ENCODE peak calls at places on chromosomes 4 and X, in five cellular contexts. M, R, C, U and J are unnamed samples.

GRCh38 chr4:156456830-156457229 is 503.2 kb upstream of the CTSO start:
- DNase-seq in M (no peak), R (no peak), C (no peak), U (no peak), J (no peak)

GRCh38 chr4:19729873-19730735 is 521.6 kb upstream of the SLIT2 start:
- DNase-seq in M (peak; percentile 41), R (no peak), C (no peak), U (no peak), J (no peak)

GRCh38 chr4:124631760-124632159 is 80.8 kb downstream of the ANKRD50 start:
- DNase-seq in M (peak; percentile 90), R (peak; percentile 48), C (peak; percentile 87), U (peak; percentile 4), J (peak; percentile 94)

GRCh38 chr4:3202836-3203820 is 45.8 kb upstream of the MSANTD1 start:
- DNase-seq in M (peak; percentile 83), R (no peak), C (no peak), U (peak; percentile 71), J (no peak)

GRCh38 chr4:155703486-155704227 is 37.0 kb downstream of the GUCY1A1 start:
- DNase-seq in M (no peak), R (no peak), C (peak; percentile 56), U (no peak), J (no peak)

GRCh38 chr4:98745372-98745771 is 87.0 kb upstream of the TSPAN5 start:
- DNase-seq in M (peak; percentile 67), R (no peak), C (peak; percentile 24), U (no peak), J (no peak)

GRCh38 chr4:65865489-65865888 is 195.2 kb upstream of the EPHA5 start:
- DNase-seq in M (peak; percentile 12), R (peak; percentile 0), C (peak; percentile 49), U (no peak), J (no peak)

GRCh38 chr4:40603281-40603680 is 26.4 kb downstream of the RBM47 start:
- DNase-seq in M (no peak), R (no peak), C (no peak), U (no peak), J (no peak)

GRCh38 chr4:18198653-18199052 is 177.1 kb upstream of the LCORL start:
- DNase-seq in M (no peak), R (no peak), C (no peak), U (no peak), J (no peak)

GRCh38 chr4:70849277-70849676 is 9.6 kb upstream of the GRSF1 start:
- DNase-seq in M (no peak), R (no peak), C (no peak), U (no peak), J (no peak)

GRCh38 chrX:103467870-103468269 is 51.4 kb downstream of the RAB40A start:
- DNase-seq in M (no peak), R (no peak), C (no peak), U (no peak), J (no peak)

GRCh38 chr4:86441175-86441960 is 81.5 kb upstream of the MAPK10 start:
- DNase-seq in M (peak; percentile 14), R (no peak), C (no peak), U (no peak), J (no peak)

GRCh38 chr4:148443550-148444295 is 1.5 kb upstream of the NR3C2 start:
- DNase-seq in M (no peak), R (no peak), C (no peak), U (peak; percentile 13), J (no peak)

GRCh38 chr4:62544428-62544827 is 1344.3 kb downstream of the ADGRL3 start:
- DNase-seq in M (no peak), R (no peak), C (no peak), U (no peak), J (no peak)

GRCh38 chr4:105896461-105896939 is 1.2 kb downstream of the NPNT start:
- DNase-seq in M (no peak), R (no peak), C (no peak), U (no peak), J (no peak)

GRCh38 chrX:2627272-2627867 is 63.7 kb upstream of the CD99 start:
- DNase-seq in M (peak; percentile 55), R (peak; percentile 38), C (peak; percentile 27), U (peak; percentile 64), J (peak; percentile 15)

GRCh38 chr4:15809058-15809457 is 30.9 kb downstream of the CD38 start:
- DNase-seq in M (no peak), R (no peak), C (no peak), U (peak; percentile 9), J (no peak)

GRCh38 chrX:1071351-1071750 is 141.1 kb downstream of the CRLF2 start:
- DNase-seq in M (no peak), R (no peak), C (no peak), U (no peak), J (no peak)

GRCh38 chrX:30918480-30918879 is 29.4 kb upstream of the TAB3 start:
- DNase-seq in M (no peak), R (no peak), C (no peak), U (no peak), J (no peak)

GRCh38 chr4:138864961-138865720 is 150.4 kb upstream of the NOCT start:
- DNase-seq in M (no peak), R (no peak), C (no peak), U (no peak), J (no peak)

GRCh38 chr4:158996669-158997074 is 106.2 kb upstream of the RAPGEF2 start:
- DNase-seq in M (peak; percentile 90), R (peak; percentile 75), C (no peak), U (no peak), J (peak; percentile 91)

GRCh38 chrX:50770702-50771101 is 43.3 kb downstream of the SHROOM4 start:
- DNase-seq in M (no peak), R (no peak), C (peak; percentile 89), U (no peak), J (no peak)

GRCh38 chr4:13992975-13993495 is 365.5 kb upstream of the BOD1L1 start:
- DNase-seq in M (peak; percentile 63), R (no peak), C (no peak), U (no peak), J (no peak)

GRCh38 chr4:76990288-76991080 is 40.9 kb downstream of the SEPTIN11 start:
- DNase-seq in M (peak; percentile 84), R (peak; percentile 15), C (no peak), U (no peak), J (no peak)

GRCh38 chrX:113400193-113400704 is 559.6 kb upstream of the AMOT start:
- DNase-seq in M (peak; percentile 29), R (no peak), C (peak; percentile 65), U (no peak), J (no peak)

GRCh38 chr4:166169111-166169510 is 296.1 kb downstream of the TLL1 start:
- DNase-seq in M (peak; percentile 10), R (no peak), C (peak; percentile 9), U (no peak), J (no peak)

GRCh38 chr4:57220172-57220571 is 110.0 kb upstream of the IGFBP7 start:
- DNase-seq in M (no peak), R (no peak), C (no peak), U (no peak), J (no peak)

GRCh38 chr4:184279496-184280082 is 61.9 kb upstream of the ENPP6 start:
- DNase-seq in M (no peak), R (no peak), C (no peak), U (no peak), J (no peak)

GRCh38 chr4:156505341-156505955 is 466.2 kb downstream of the PDGFC start:
- DNase-seq in M (peak; percentile 52), R (no peak), C (no peak), U (no peak), J (no peak)

GRCh38 chr4:132124624-132124974 is 1024.5 kb upstream of the PCDH10 start:
- DNase-seq in M (no peak), R (no peak), C (no peak), U (no peak), J (no peak)

GRCh38 chr4:103024996-103025395 is 5.5 kb upstream of the SLC9B1 start:
- DNase-seq in M (no peak), R (no peak), C (no peak), U (no peak), J (no peak)

GRCh38 chr4:176789955-176790354 is 2.8 kb downstream of the VEGFC start:
- DNase-seq in M (peak; percentile 76), R (peak; percentile 85), C (peak; percentile 18), U (peak; percentile 29), J (peak; percentile 87)

GRCh38 chrX:136219893-136220292 is 31.3 kb downstream of the MAP7D3 start:
- DNase-seq in M (no peak), R (no peak), C (no peak), U (no peak), J (no peak)

GRCh38 chrX:13666836-13667235 is 13.9 kb downstream of the TCEANC start:
- DNase-seq in M (no peak), R (no peak), C (no peak), U (no peak), J (no peak)

GRCh38 chr4:2220016-2220620 is 21.8 kb downstream of the HAUS3 start:
- DNase-seq in M (peak; percentile 71), R (peak; percentile 75), C (peak; percentile 85), U (peak; percentile 74), J (peak; percentile 43)

GRCh38 chrX:140318306-140318705 is 186.6 kb downstream of the SOX3 start:
- DNase-seq in M (no peak), R (no peak), C (no peak), U (no peak), J (no peak)

GRCh38 chrX:31212856-31213748 is 141.3 kb upstream of the FTHL17 start:
- DNase-seq in M (peak; percentile 23), R (no peak), C (no peak), U (no peak), J (no peak)

GRCh38 chr4:184433258-184433892 is 41.0 kb downstream of the IRF2 start:
- DNase-seq in M (peak; percentile 73), R (no peak), C (no peak), U (no peak), J (no peak)

GRCh38 chr4:71941001-71941400 is 90.8 kb upstream of the NPFFR2 start:
- DNase-seq in M (peak; percentile 4), R (peak; percentile 0), C (peak; percentile 34), U (no peak), J (no peak)